ENCODE peak calls at places on chromosomes 3 and 15, in eight cellular contexts. P is ovary; N is astrocyte of the spinal cord; T is nephron progenitor cell; K is globus pallidus; D is MCF 10A; O is glutamatergic neuron; M is stimulated activated CD4-positive, alpha-beta T cell treated with anti-CD3 and anti-CD28 coated beads, Interleukin-1b, Interleukin-23, amount 100 ng/mL, for 1 hour. R is an unnamed sample.

GRCh38 chr3:50268703-50269451 is at the start of gene SEMA3B:
- DNase-seq in P (peak; percentile 65), N (no peak), T (peak; percentile 48), K (no peak), D (peak; percentile 59), O (no peak), M (no peak), R (peak; percentile 71)

GRCh38 chr15:96264351-96264798 is 66.1 kb upstream of the NR2F2 start:
- DNase-seq in P (peak; percentile 39), N (no peak), T (no peak), K (no peak), D (peak; percentile 90), O (no peak), M (no peak), R (no peak)

GRCh38 chr3:55006277-55006676 is 78.4 kb upstream of the LRTM1 start:
- DNase-seq in P (no peak), N (no peak), T (no peak), K (no peak), D (no peak), O (no peak), M (no peak), R (peak; percentile 68)

GRCh38 chr3:51953445-51953844 is 1.7 kb upstream of the GPR62 start:
- DNase-seq in P (peak; percentile 9), N (peak; percentile 62), T (no peak), K (no peak), D (peak; percentile 78), O (no peak), M (no peak), R (peak; percentile 68)

GRCh38 chr3:156478931-156479330 is 76.0 kb downstream of the SSR3 start:
- DNase-seq in P (no peak), N (no peak), T (no peak), K (no peak), D (no peak), O (no peak), M (no peak), R (no peak)

GRCh38 chr3:178275793-178276192 is 260.4 kb upstream of the KCNMB2 start:
- DNase-seq in P (no peak), N (no peak), T (no peak), K (no peak), D (no peak), O (no peak), M (no peak), R (peak; percentile 69)

GRCh38 chr3:13565581-13566461 is 16.9 kb downstream of the FBLN2 start:
- DNase-seq in P (no peak), N (no peak), T (no peak), K (no peak), D (no peak), O (no peak), M (no peak), R (no peak)

GRCh38 chr3:140736863-140737460 is 59.1 kb downstream of the TRIM42 start:
- DNase-seq in P (peak; percentile 76), N (peak; percentile 55), T (peak; percentile 51), K (peak; percentile 33), D (peak; percentile 36), O (peak; percentile 78), M (no peak), R (peak; percentile 25)

GRCh38 chr15:68731318-68731897 is 89.3 kb downstream of the ANP32A start:
- DNase-seq in P (no peak), N (no peak), T (no peak), K (no peak), D (no peak), O (no peak), M (no peak), R (no peak)

GRCh38 chr3:22886394-22886793 is 316.7 kb upstream of the UBE2E2 start:
- DNase-seq in P (no peak), N (no peak), T (no peak), K (peak; percentile 26), D (no peak), O (no peak), M (no peak), R (no peak)